ENCODE peak calls at places on chromosomes 3 and 15, in six cellular contexts. S, F, A, G, D and V are unnamed samples.

GRCh38 chr3:114299421-114299820 is 5.6 kb downstream of the TIGIT start:
- DNase-seq in S (no peak), F (no peak), A (peak), G (peak), D (no peak), V (no peak)

GRCh38 chr3:101638262-101638745 is 38.6 kb downstream of the ZBTB11 start:
- DNase-seq in S (no peak), F (no peak), A (no peak), G (peak), D (no peak), V (peak)

GRCh38 chr3:182241777-182242556 is 530.2 kb downstream of the SOX2 start:
- DNase-seq in S (peak), F (no peak), A (no peak), G (no peak), D (no peak), V (no peak)

GRCh38 chr15:68334661-68335124 is 57.1 kb downstream of the FEM1B start:
- DNase-seq in S (no peak), F (no peak), A (no peak), G (no peak), D (no peak), V (peak)

GRCh38 chr3:21163961-21164360 is 587.0 kb downstream of the ZNF385D start:
- DNase-seq in S (no peak), F (no peak), A (no peak), G (no peak), D (no peak), V (no peak)

GRCh38 chr15:77631790-77632551 is 741 bp downstream of the LINGO1 start:
- DNase-seq in S (no peak), F (peak), A (peak), G (peak), D (no peak), V (no peak)

GRCh38 chr3:8970971-8971589 is 7.8 kb upstream of the RAD18 start:
- DNase-seq in S (no peak), F (peak), A (peak), G (peak), D (no peak), V (no peak)

GRCh38 chr3:188111002-188111584 is 42.9 kb upstream of the LPP start:
- DNase-seq in S (no peak), F (no peak), A (no peak), G (no peak), D (no peak), V (no peak)

GRCh38 chr3:126270145-126270811 is 86.9 kb downstream of the KLF15 start:
- DNase-seq in S (peak), F (peak), A (no peak), G (no peak), D (peak), V (peak)

GRCh38 chr3:66353530-66353929 is 132.7 kb downstream of the SLC25A26 start:
- DNase-seq in S (no peak), F (no peak), A (no peak), G (no peak), D (no peak), V (no peak)

GRCh38 chr3:193132247-193132646 is 108.8 kb upstream of the PLAAT1 start:
- DNase-seq in S (no peak), F (no peak), A (no peak), G (no peak), D (no peak), V (no peak)

GRCh38 chr3:189139631-189140030 is 32.1 kb upstream of the TPRG1 start:
- DNase-seq in S (no peak), F (no peak), A (no peak), G (no peak), D (no peak), V (no peak)

GRCh38 chr3:33089515-33089914 is 7.4 kb downstream of the GLB1 start:
- DNase-seq in S (no peak), F (no peak), A (no peak), G (no peak), D (no peak), V (no peak)

GRCh38 chr3:151579571-151580270 is 118.9 kb upstream of the IGSF10 start:
- DNase-seq in S (peak), F (no peak), A (no peak), G (no peak), D (no peak), V (no peak)

GRCh38 chr15:41557673-41558399 is 1.2 kb upstream of the TYRO3 start:
- DNase-seq in S (peak), F (peak), A (peak), G (peak), D (peak), V (no peak)

GRCh38 chr3:195893121-195893449 is 15.3 kb downstream of the TNK2 start:
- DNase-seq in S (peak), F (no peak), A (no peak), G (no peak), D (no peak), V (no peak)

GRCh38 chr3:129211772-129212171 is 28.1 kb upstream of the CNBP start:
- DNase-seq in S (peak), F (peak), A (peak), G (no peak), D (peak), V (peak)

GRCh38 chr3:63595221-63595620 is 57.3 kb upstream of the SNTN start:
- DNase-seq in S (no peak), F (no peak), A (no peak), G (no peak), D (no peak), V (no peak)

GRCh38 chr3:124826703-124827102 is 60.5 kb downstream of the ITGB5 start:
- DNase-seq in S (no peak), F (no peak), A (no peak), G (peak), D (no peak), V (no peak)

GRCh38 chr15:42036991-42037390 is 16.1 kb upstream of the PLA2G4E start:
- DNase-seq in S (no peak), F (no peak), A (no peak), G (no peak), D (no peak), V (no peak)

GRCh38 chr3:49671291-49672288 is 2.6 kb upstream of the APEH start:
- DNase-seq in S (peak), F (peak), A (peak), G (peak), D (peak), V (no peak)

GRCh38 chr3:160948273-160948672 is 156.9 kb downstream of the B3GALNT1 start:
- DNase-seq in S (no peak), F (no peak), A (no peak), G (no peak), D (no peak), V (no peak)
- H3K4me3 ChIP-seq in S (no peak), F (no peak), A (no peak), G (no peak), D (no peak), V (no peak)

DNA sequence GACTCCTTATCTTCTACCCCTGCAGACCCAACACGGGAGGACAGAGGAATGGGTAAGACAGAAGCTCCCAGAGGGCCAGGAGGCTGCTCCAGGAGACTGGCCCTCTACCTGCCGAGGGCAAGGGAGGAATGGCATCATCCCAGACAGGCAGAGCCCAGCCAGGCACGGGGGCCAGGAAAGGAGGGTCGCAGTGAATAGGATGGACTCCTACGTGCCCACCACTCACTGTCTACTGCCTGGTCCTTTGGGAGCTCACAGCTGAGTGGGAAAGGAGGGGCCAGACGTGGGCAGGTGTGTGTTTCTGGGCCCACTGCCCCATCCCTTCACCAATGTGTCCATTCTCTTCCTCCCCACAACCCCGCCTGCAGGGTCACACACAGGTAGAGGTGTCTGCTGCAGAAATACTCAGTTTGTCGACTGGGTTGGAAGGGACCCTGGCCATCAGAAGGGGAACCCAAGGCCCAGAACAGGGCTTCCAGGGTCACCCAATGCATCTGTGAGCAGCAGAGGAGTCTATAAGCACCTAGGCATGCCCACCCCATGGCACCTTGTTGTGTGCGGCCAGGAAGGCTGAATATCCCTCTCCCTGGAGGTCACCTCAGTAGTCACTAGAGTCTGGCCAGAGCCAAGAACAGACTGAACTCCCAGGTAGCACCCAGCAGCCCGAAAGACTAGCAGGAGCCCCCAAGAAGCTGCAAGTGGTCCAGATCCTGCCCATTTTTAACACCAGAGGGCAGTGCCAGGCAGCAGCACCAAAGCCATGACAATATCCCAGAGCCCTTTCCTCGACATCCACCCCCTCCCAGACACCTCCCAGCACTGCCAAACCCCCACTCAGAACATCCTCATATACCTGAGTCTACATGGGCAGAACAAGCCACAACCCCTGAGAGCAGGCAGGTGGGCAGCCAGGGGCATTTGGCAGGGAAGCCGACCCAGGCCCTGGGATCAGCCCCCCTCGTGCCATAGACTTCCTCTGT is 24.0 kb downstream of the TKT start:
- DNase-seq in S (no peak), F (no peak), A (no peak), G (no peak), D (peak), V (no peak)
- TF ChIP-seq CTCF in S (no peak), F (no peak), A (no peak), G (peak), D (no peak), V (no peak)

DNA sequence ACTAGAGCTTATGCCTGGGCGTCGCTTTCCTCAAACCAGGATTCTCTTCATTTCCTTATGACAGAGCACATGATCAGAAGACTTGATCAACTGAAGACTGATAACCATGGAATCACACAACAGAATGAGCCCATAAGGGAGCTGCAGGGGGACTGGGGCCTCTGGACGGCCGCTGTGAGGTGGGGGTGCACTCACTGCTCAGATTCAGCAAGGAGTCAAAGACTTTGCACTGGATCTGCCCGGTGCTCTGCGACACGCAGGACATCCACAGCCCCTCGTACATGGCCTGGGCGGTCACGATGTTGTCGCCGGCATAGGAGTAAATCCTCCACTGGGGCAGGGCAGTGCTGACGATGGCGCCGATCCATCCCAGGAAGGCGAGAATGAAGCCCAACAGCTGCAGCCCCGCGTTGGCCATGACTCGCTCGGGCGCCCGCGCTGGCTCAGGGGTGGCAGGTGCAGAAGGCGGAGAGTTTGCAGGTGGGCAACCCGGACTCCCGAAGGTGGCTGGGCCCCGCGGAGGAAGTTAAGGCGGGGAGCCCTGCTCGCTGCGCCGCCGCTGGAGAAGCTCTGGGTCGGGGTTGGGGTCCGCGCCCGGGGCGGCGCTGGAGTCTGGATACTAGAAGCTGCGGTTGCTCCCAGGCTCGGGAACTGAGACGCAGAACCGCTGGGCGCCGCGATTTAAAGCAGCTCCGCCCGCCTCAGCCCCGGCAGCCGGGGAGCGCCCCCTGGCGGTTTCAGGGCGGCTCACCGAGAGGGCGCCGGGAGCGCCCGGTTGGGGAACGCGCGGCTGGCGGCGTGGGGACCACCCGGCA is at the start of gene CLDN1:
- DNase-seq in S (peak), F (peak), A (peak), G (peak), D (peak), V (peak)
- H3K27ac ChIP-seq in S (no peak), F (no peak), A (peak), G (no peak), D (peak), V (no peak)

GRCh38 chr3:56753206-56753605 is 48.5 kb downstream of the ARHGEF3 start:
- DNase-seq in S (no peak), F (no peak), A (no peak), G (no peak), D (no peak), V (no peak)

GRCh38 chr3:56751056-56751455 is 50.7 kb downstream of the ARHGEF3 start:
- DNase-seq in S (no peak), F (no peak), A (no peak), G (no peak), D (no peak), V (no peak)

GRCh38 chr3:56744016-56744415 is 57.7 kb downstream of the ARHGEF3 start:
- DNase-seq in S (no peak), F (no peak), A (no peak), G (no peak), D (no peak), V (no peak)

GRCh38 chr3:56747150-56747549 is 54.6 kb downstream of the ARHGEF3 start:
- DNase-seq in S (no peak), F (no peak), A (no peak), G (peak), D (no peak), V (no peak)

GRCh38 chr3:56748663-56749231 is 53.0 kb downstream of the ARHGEF3 start:
- DNase-seq in S (no peak), F (no peak), A (no peak), G (no peak), D (no peak), V (no peak)
- H3K4me3 ChIP-seq in S (no peak), F (no peak), A (no peak), G (no peak), D (no peak), V (no peak)

DNA sequence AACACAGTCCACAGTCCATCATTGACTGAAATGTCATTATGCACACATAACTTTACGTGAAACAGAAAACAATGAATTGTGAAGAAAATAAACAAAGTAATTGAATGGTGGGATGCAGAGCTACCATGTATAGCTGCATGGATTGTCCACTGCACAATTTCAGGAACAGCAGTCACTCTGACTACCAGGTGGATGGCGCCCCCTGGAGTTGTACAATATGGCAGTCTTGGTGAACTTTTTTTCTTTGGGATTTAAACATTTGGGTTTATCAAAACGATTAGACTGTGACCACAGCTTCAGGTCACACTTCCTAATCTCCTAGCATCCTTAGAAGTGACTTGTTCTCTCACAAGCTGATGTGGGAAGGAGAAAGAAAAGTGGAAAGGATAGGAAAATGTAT is 48.9 kb upstream of the TCF12 start:
- DNase-seq in S (peak), F (peak), A (no peak), G (peak), D (no peak), V (no peak)
- TF ChIP-seq CTCF in S (peak), F (peak), A (peak), G (peak), D (peak), V (peak)

DNA sequence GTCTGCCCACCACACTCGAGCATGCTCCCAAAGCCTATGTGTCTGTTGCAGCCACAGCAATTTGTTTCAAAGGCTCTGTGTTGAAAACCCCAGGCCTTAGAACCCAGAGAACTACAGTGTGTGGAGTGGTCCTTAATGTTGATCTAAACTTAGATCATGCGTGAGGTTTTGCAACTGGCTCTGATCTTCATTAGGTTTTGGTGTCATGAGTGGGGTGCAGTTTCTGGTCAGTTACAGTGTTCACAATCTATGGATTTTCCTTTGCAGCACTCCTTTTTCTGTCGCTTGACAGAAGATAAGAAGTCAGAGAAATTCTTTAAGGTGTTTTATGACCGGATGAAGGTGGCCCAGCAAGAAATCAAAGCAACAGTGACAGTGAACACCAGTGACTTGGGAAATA is 213.0 kb upstream of the BHLHE40 start:
- DNase-seq in S (no peak), F (no peak), A (no peak), G (no peak), D (no peak), V (no peak)
- H3K27ac ChIP-seq in S (no peak), F (no peak), A (no peak), G (no peak), D (no peak), V (no peak)

GRCh38 chr3:147975165-147975564 is 566.0 kb downstream of the ZIC1 start:
- DNase-seq in S (no peak), F (no peak), A (no peak), G (no peak), D (no peak), V (no peak)
- H3K4me3 ChIP-seq in S (no peak), F (no peak), A (no peak), G (no peak), D (no peak), V (no peak)

GRCh38 chr3:12719541-12719940 is 39.5 kb downstream of the TMEM40 start:
- DNase-seq in S (no peak), F (no peak), A (no peak), G (no peak), D (no peak), V (no peak)

GRCh38 chr3:12722205-12722604 is 36.9 kb downstream of the TMEM40 start:
- DNase-seq in S (no peak), F (no peak), A (no peak), G (no peak), D (no peak), V (no peak)

GRCh38 chr3:12716605-12717121 is 42.4 kb downstream of the TMEM40 start:
- DNase-seq in S (no peak), F (no peak), A (no peak), G (no peak), D (no peak), V (no peak)

GRCh38 chr3:12724794-12725193 is 34.3 kb downstream of the TMEM40 start:
- DNase-seq in S (no peak), F (no peak), A (no peak), G (no peak), D (no peak), V (no peak)

GRCh38 chr3:12719984-12720656 is 38.9 kb downstream of the TMEM40 start:
- DNase-seq in S (peak), F (peak), A (peak), G (peak), D (peak), V (peak)
- TF ChIP-seq CTCF in S (peak), F (peak), A (peak), G (peak), D (peak), V (peak)

GRCh38 chr15:56929933-56930332 is 11.5 kb downstream of the TCF12 start:
- DNase-seq in S (no peak), F (no peak), A (no peak), G (no peak), D (no peak), V (no peak)

GRCh38 chr15:56929389-56929788 is 10.9 kb downstream of the TCF12 start:
- DNase-seq in S (no peak), F (no peak), A (no peak), G (no peak), D (no peak), V (no peak)

GRCh38 chr15:56931674-56932507 is 13.4 kb downstream of the TCF12 start:
- DNase-seq in S (no peak), F (no peak), A (no peak), G (no peak), D (no peak), V (no peak)

GRCh38 chr15:56930663-56931313 is 12.3 kb downstream of the TCF12 start:
- DNase-seq in S (no peak), F (no peak), A (no peak), G (no peak), D (no peak), V (no peak)

GRCh38 chr15:56927816-56928215 is 9.4 kb downstream of the TCF12 start:
- DNase-seq in S (no peak), F (no peak), A (no peak), G (peak), D (no peak), V (no peak)
- H3K27ac ChIP-seq in S (no peak), F (no peak), A (no peak), G (peak), D (no peak), V (no peak)